ENCODE peak calls at places on chromosomes 4 and X, in nine cellular contexts. C is colonic mucosa, H is GM12878, U is heart right ventricle, X is Peyer's patch, R is breast epithelium, J is body of pancreas, K is tibial nerve, I is right lobe of liver. F is an unnamed sample.

GRCh38 chr4:723706-724105 is 18.1 kb downstream of the PCGF3 start:
- DNase-seq in C (no peak), H (no peak), U (no peak), X (no peak), R (no peak), J (no peak), K (no peak), I (no peak), F (no peak)

GRCh38 chr4:14096406-14096965 is 469.0 kb upstream of the BOD1L1 start:
- DNase-seq in C (no peak), H (no peak), U (no peak), X (no peak), R (no peak), J (no peak), K (no peak), I (no peak), F (no peak)

GRCh38 chrX:41095962-41096955 is 11.0 kb downstream of the USP9X start:
- DNase-seq in C (no peak), H (no peak), U (no peak), X (no peak), R (no peak), J (no peak), K (no peak), I (no peak), F (no peak)

GRCh38 chrX:41302293-41302868 is 31.6 kb upstream of the DDX3X start:
- DNase-seq in C (no peak), H (no peak), U (no peak), X (no peak), R (no peak), J (no peak), K (no peak), I (no peak), F (no peak)

GRCh38 chr4:878796-879729 is 53.1 kb downstream of the GAK start:
- DNase-seq in C (no peak), H (no peak), U (no peak), X (no peak), R (no peak), J (no peak), K (no peak), I (no peak), F (no peak)

GRCh38 chrX:106889468-106889867 is 13.7 kb downstream of the RIPPLY1 start:
- DNase-seq in C (no peak), H (no peak), U (no peak), X (no peak), R (no peak), J (no peak), K (no peak), I (no peak), F (no peak)

GRCh38 chr4:181835348-181835747 is 407.9 kb upstream of the TENM3 start:
- DNase-seq in C (no peak), H (no peak), U (no peak), X (no peak), R (no peak), J (no peak), K (no peak), I (no peak), F (no peak)

GRCh38 chr4:699816-700580 is 5.6 kb upstream of the PCGF3 start:
- DNase-seq in C (no peak), H (no peak), U (no peak), X (no peak), R (no peak), J (no peak), K (no peak), I (no peak), F (no peak)

GRCh38 chr4:114613579-114613978 is 15.0 kb downstream of the UGT8 start:
- DNase-seq in C (no peak), H (no peak), U (no peak), X (no peak), R (no peak), J (no peak), K (no peak), I (no peak), F (no peak)

GRCh38 chr4:88162636-88163035 is 4.2 kb upstream of the ABCG2 start:
- DNase-seq in C (no peak), H (no peak), U (no peak), X (peak; percentile 68), R (no peak), J (no peak), K (no peak), I (no peak), F (no peak)

GRCh38 chr4:52143815-52144214 is 92.7 kb downstream of the SPATA18 start:
- DNase-seq in C (no peak), H (no peak), U (no peak), X (no peak), R (no peak), J (no peak), K (no peak), I (no peak), F (no peak)

GRCh38 chr4:10295326-10295725 is 161.9 kb downstream of the ZNF518B start:
- DNase-seq in C (no peak), H (no peak), U (no peak), X (no peak), R (no peak), J (no peak), K (no peak), I (no peak), F (no peak)

GRCh38 chr4:7381890-7382633 is 52.7 kb downstream of the PSAPL1 start:
- DNase-seq in C (no peak), H (no peak), U (no peak), X (peak; percentile 32), R (no peak), J (peak; percentile 9), K (no peak), I (no peak), F (no peak)

GRCh38 chrX:9538544-9539045 is 73.7 kb downstream of the TBL1X start:
- DNase-seq in C (peak; percentile 44), H (no peak), U (no peak), X (peak; percentile 65), R (no peak), J (peak; percentile 33), K (no peak), I (no peak), F (no peak)

GRCh38 chr4:153122855-153123254 is 81.4 kb upstream of the TRIM2 start:
- DNase-seq in C (no peak), H (no peak), U (no peak), X (no peak), R (no peak), J (no peak), K (no peak), I (no peak), F (no peak)

GRCh38 chr4:110586137-110586850 is 36.6 kb downstream of the PITX2 start:
- DNase-seq in C (no peak), H (no peak), U (no peak), X (no peak), R (no peak), J (no peak), K (no peak), I (no peak), F (no peak)

GRCh38 chrX:38216642-38217041 is 4.0 kb downstream of the SRPX start:
- DNase-seq in C (no peak), H (no peak), U (no peak), X (no peak), R (no peak), J (no peak), K (no peak), I (no peak), F (no peak)

GRCh38 chrX:54788446-54788845 is 9.6 kb downstream of the ITIH6 start:
- DNase-seq in C (no peak), H (no peak), U (no peak), X (no peak), R (no peak), J (no peak), K (no peak), I (no peak), F (no peak)

GRCh38 chr4:187576751-187577150 is 418.8 kb upstream of the ZFP42 start:
- DNase-seq in C (no peak), H (no peak), U (no peak), X (no peak), R (no peak), J (no peak), K (no peak), I (no peak), F (no peak)

GRCh38 chr4:56643596-56643995 is 37.5 kb downstream of the HOPX start:
- DNase-seq in C (no peak), H (no peak), U (no peak), X (no peak), R (no peak), J (no peak), K (no peak), I (no peak), F (no peak)

GRCh38 chrX:18354369-18355329 is at the start of gene SCML2:
- DNase-seq in C (peak; percentile 45), H (no peak), U (peak; percentile 46), X (peak; percentile 54), R (no peak), J (peak; percentile 35), K (no peak), I (peak; percentile 47), F (peak; percentile 38)
- H3K27ac ChIP-seq in C (no peak within 1 kb of the TSS), H (no peak within 1 kb of the TSS), U (no peak within 1 kb of the TSS), X (no peak within 1 kb of the TSS), R (no peak within 1 kb of the TSS), J (no peak within 1 kb of the TSS), K (no peak within 1 kb of the TSS), I (no peak within 1 kb of the TSS), F (no peak within 1 kb of the TSS)

GRCh38 chrX:124005220-124005619 is 43.7 kb downstream of the STAG2 start:
- DNase-seq in C (no peak), H (no peak), U (no peak), X (no peak), R (no peak), J (no peak), K (no peak), I (no peak), F (no peak)

GRCh38 chrX:124015721-124016120 is 54.2 kb downstream of the STAG2 start:
- DNase-seq in C (no peak), H (no peak), U (no peak), X (no peak), R (no peak), J (no peak), K (no peak), I (no peak), F (no peak)

GRCh38 chrX:124010157-124010556 is 48.7 kb downstream of the STAG2 start:
- DNase-seq in C (no peak), H (no peak), U (no peak), X (no peak), R (no peak), J (no peak), K (no peak), I (no peak), F (no peak)
- TF ChIP-seq CTCF in C (no peak), H (no peak), U (no peak), X (no peak), R (no peak), J (no peak), K (no peak), I (no peak), F (no peak)

GRCh38 chrX:12954376-12954775 is 20.5 kb upstream of the TMSB4X start:
- DNase-seq in C (no peak), H (no peak), U (no peak), X (no peak), R (no peak), J (no peak), K (no peak), I (no peak), F (no peak)
- H3K4me1 ChIP-seq in C (no peaks in the 10 kb centered on the region), H (peaks cover 55% of the 10 kb centered on the region), U (peaks cover 11% of the 10 kb centered on the region), X (peaks cover 4% of the 10 kb centered on the region), R (no peaks in the 10 kb centered on the region), J (peaks cover 16% of the 10 kb centered on the region), K (peaks cover 6% of the 10 kb centered on the region), I (no peaks in the 10 kb centered on the region), F (peaks cover 17% of the 10 kb centered on the region)

DNA sequence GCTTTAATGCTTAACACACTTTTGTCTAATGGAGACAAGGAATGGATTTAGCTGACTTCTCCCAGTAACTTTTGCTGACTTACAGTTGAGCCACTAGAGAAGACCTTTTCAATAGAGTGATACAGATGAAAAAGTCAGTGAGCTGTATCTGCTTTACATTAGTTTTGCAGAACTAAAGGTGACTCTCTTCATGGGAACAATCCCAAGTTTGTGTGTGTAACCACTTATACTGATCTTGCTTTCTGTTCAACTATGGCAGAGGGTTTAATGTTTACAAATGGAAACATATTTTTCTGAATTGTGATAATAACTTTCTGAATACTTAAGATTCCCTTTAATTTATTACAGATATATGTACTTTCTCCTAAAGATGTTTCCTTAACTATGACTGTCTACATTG is 182.6 kb upstream of the PUDP start:
- DNase-seq in C (no peak), H (no peak), U (no peak), X (no peak), R (no peak), J (no peak), K (no peak), I (no peak), F (no peak)
- H3K27ac ChIP-seq in C (no peak overlapping the region), H (no peak overlapping the region), U (no peak overlapping the region), X (no peak overlapping the region), R (peak overlapping the region; percentile 13), J (no peak overlapping the region), K (no peak overlapping the region), I (no peak overlapping the region), F (no peak overlapping the region)

F was measured in left ventricle myocardium inferior.